ENCODE peak calls at places on chromosomes 5 and 9, in eight cellular contexts. F is GM12891; K is kidney tubule cell; L is ACHN; R is lung microvascular endothelial cell; B is stimulated activated naive CD4-positive, alpha-beta T cell treated with Interleukin-2 at 50 U/mL for 16 hours; V is A172; E is activated naive CD8-positive, alpha-beta T cell treated with anti-CD3 and anti-CD28 coated beads, Interleukin-2, amount 50 U/mL, for 24 hours. S is an unnamed sample.

GRCh38 chr9:91207889-91208651 is 153.6 kb downstream of the AUH start:
- DNase-seq in B (no peak), R (peak), F (no peak), V (peak), K (peak), E (no peak), L (no peak), S (no peak)

GRCh38 chr5:172778223-172778814 is 7.3 kb upstream of the DUSP1 start:
- DNase-seq in F (no peak), R (peak), K (peak), V (peak), E (no peak), B (no peak), L (peak), S (no peak)

GRCh38 chr9:101601904-101602765 is 7.4 kb upstream of the PPP3R2 start:
- DNase-seq in L (peak), V (peak), K (peak), B (no peak), R (peak), F (no peak), E (no peak), S (peak)

GRCh38 chr9:101706261-101706798 is 32.1 kb downstream of the GRIN3A start:
- DNase-seq in L (no peak), E (no peak), B (no peak), R (no peak), V (no peak), K (peak), F (no peak), S (no peak)

GRCh38 chr9:135997070-135998012 is 36.2 kb upstream of the UBAC1 start:
- DNase-seq in R (peak), E (no peak), L (no peak), F (no peak), K (no peak), B (no peak), V (no peak), S (no peak)

GRCh38 chr9:104923289-104923688 is 4.7 kb downstream of the ABCA1 start:
- DNase-seq in E (no peak), F (no peak), B (no peak), V (no peak), K (no peak), L (no peak), R (no peak), S (no peak)

GRCh38 chr5:75603421-75603820 is 7.8 kb upstream of the ANKDD1B start:
- DNase-seq in V (no peak), B (no peak), R (peak), F (no peak), L (no peak), E (no peak), K (peak), S (no peak)

GRCh38 chr5:64766105-64766504 is 2.4 kb downstream of the SREK1IP1 start:
- DNase-seq in R (no peak), V (no peak), B (no peak), F (no peak), K (peak), L (no peak), E (no peak), S (no peak)

GRCh38 chr9:106310782-106311181 is 552.2 kb upstream of the ZNF462 start:
- DNase-seq in B (no peak), K (no peak), F (no peak), L (no peak), E (no peak), R (no peak), V (no peak), S (no peak)

GRCh38 chr9:76571288-76572204 is 112.6 kb downstream of the GCNT1 start:
- DNase-seq in K (no peak), R (peak), L (peak), E (peak), B (no peak), F (no peak), V (no peak), S (no peak)

GRCh38 chr5:109453251-109453650 is 43.5 kb upstream of the PJA2 start:
- DNase-seq in B (no peak), R (no peak), E (no peak), K (peak), L (no peak), V (no peak), F (no peak), S (no peak)

GRCh38 chr9:136395345-136396218 is 4.4 kb downstream of the SNAPC4 start:
- DNase-seq in L (no peak), K (no peak), F (no peak), B (no peak), V (no peak), R (no peak), E (no peak), S (no peak)

GRCh38 chr9:117938086-117938485 is 233.9 kb downstream of the TLR4 start:
- DNase-seq in R (no peak), F (no peak), V (no peak), B (no peak), E (no peak), K (peak), L (no peak), S (no peak)

GRCh38 chr5:7872517-7873149 is 3.7 kb downstream of the MTRR start:
- DNase-seq in B (no peak), K (peak), V (no peak), F (no peak), L (peak), E (no peak), R (no peak), S (no peak)

GRCh38 chr5:74624009-74624408 is 16.5 kb downstream of the ENC1 start:
- DNase-seq in R (no peak), F (no peak), E (no peak), K (no peak), B (no peak), V (no peak), L (no peak), S (no peak)

GRCh38 chr9:96524045-96524444 is 74.1 kb downstream of the HABP4 start:
- DNase-seq in B (no peak), R (no peak), L (no peak), K (no peak), E (no peak), F (no peak), V (no peak), S (no peak)

GRCh38 chr9:79877943-79878612 is 306.3 kb downstream of the TLE4 start:
- DNase-seq in R (no peak), L (no peak), F (no peak), E (no peak), K (no peak), B (no peak), V (no peak), S (no peak)

GRCh38 chr9:109253241-109253636 is 67.6 kb downstream of the EPB41L4B start:
- DNase-seq in F (no peak), K (no peak), B (no peak), E (no peak), R (no peak), L (no peak), V (no peak), S (no peak)

GRCh38 chr5:88172847-88173758 is 95.5 kb downstream of the TMEM161B start:
- DNase-seq in R (no peak), B (no peak), V (no peak), F (no peak), E (no peak), L (no peak), K (no peak), S (no peak)

GRCh38 chr5:139415221-139415861 is 11.5 kb upstream of the SPATA24 start:
- DNase-seq in E (peak), K (no peak), F (no peak), V (no peak), B (peak), L (no peak), R (peak), S (no peak)

GRCh38 chr5:32276173-32276853 is 36.4 kb downstream of the MTMR12 start:
- DNase-seq in B (no peak), F (no peak), L (no peak), R (peak), V (peak), E (no peak), K (peak), S (no peak)

GRCh38 chr9:99852617-99853016 is 30.9 kb downstream of the NR4A3 start:
- DNase-seq in K (no peak), L (no peak), F (no peak), E (no peak), V (no peak), R (no peak), B (no peak), S (no peak)

GRCh38 chr9:133238851-133239532 is 29.9 kb upstream of the OBP2B start:
- DNase-seq in B (peak), L (peak), V (no peak), E (peak), K (peak), F (peak), R (peak), S (peak)

GRCh38 chr9:6667633-6668280 is 22.2 kb upstream of the GLDC start:
- DNase-seq in E (no peak), B (no peak), R (peak), L (peak), V (peak), F (no peak), K (peak), S (no peak)

GRCh38 chr5:74916831-74917710 is 50.9 kb upstream of the FAM169A start:
- DNase-seq in V (peak), F (no peak), L (no peak), R (peak), B (no peak), E (no peak), K (peak), S (no peak)

GRCh38 chr5:126384985-126385384 is 38.2 kb upstream of the GRAMD2B start:
- DNase-seq in E (no peak), B (no peak), V (peak), F (no peak), R (no peak), L (peak), K (peak), S (peak)

GRCh38 chr5:174827521-174827920 is 103.1 kb downstream of the MSX2 start:
- DNase-seq in F (no peak), L (no peak), K (no peak), E (no peak), B (no peak), V (peak), R (no peak), S (no peak)

S was measured in H54.